ENCODE peak calls at places on chromosomes 5 and 9, in four cellular contexts. M, G, Y and K are unnamed samples.

GRCh38 chr5:60299944-60300343 is 400.0 kb downstream of the DEPDC1B start:
- DNase-seq in M (no peak), G (no peak), Y (no peak), K (no peak)

GRCh38 chr5:114055810-114056476 is 305.9 kb upstream of the KCNN2 start:
- DNase-seq in M (peak), G (no peak), Y (no peak), K (no peak)

GRCh38 chr9:128420651-128421473 is at the start of gene CERCAM:
- DNase-seq in M (peak), G (peak), Y (no peak), K (no peak)

GRCh38 chr9:23707249-23707648 is 118.8 kb downstream of the ELAVL2 start:
- DNase-seq in M (no peak), G (no peak), Y (no peak), K (no peak)

GRCh38 chr5:93249651-93250289 is 331.2 kb downstream of the NR2F1-AS1 start:
- DNase-seq in M (no peak), G (no peak), Y (no peak), K (no peak)

GRCh38 chr9:96619491-96620154 is at the start of gene CDC14B:
- DNase-seq in M (peak), G (peak), Y (peak), K (peak)

GRCh38 chr9:137077010-137077747 is at the start of gene UAP1L1:
- DNase-seq in M (peak), G (peak), Y (no peak), K (no peak)

GRCh38 chr5:78920604-78921003 is 64.5 kb downstream of the ARSB start:
- DNase-seq in M (no peak), G (peak), Y (no peak), K (no peak)

GRCh38 chr9:98276907-98277469 is 21.5 kb upstream of the TBC1D2 start:
- DNase-seq in M (no peak), G (no peak), Y (no peak), K (no peak)

GRCh38 chr5:112933651-112934365 is 11.8 kb upstream of the REEP5 start:
- DNase-seq in M (no peak), G (no peak), Y (no peak), K (no peak)

GRCh38 chr9:20224756-20225155 is 397.5 kb downstream of the MLLT3 start:
- DNase-seq in M (no peak), G (no peak), Y (no peak), K (peak)

GRCh38 chr9:38417003-38417965 is 7.0 kb downstream of the IGFBPL1 start:
- DNase-seq in M (no peak), G (peak), Y (no peak), K (no peak)

GRCh38 chr5:105563842-105564241 is 2001.3 kb upstream of the NUDT12 start:
- DNase-seq in M (no peak), G (no peak), Y (no peak), K (no peak)

GRCh38 chr5:14039576-14039975 is 95.1 kb upstream of the DNAH5 start:
- DNase-seq in M (no peak), G (no peak), Y (no peak), K (no peak)

GRCh38 chr5:153402550-153402949 is 87.9 kb upstream of the GRIA1 start:
- DNase-seq in M (no peak), G (no peak), Y (no peak), K (peak)

GRCh38 chr9:131334568-131335105 is 45.1 kb downstream of the PLPP7 start:
- DNase-seq in M (peak), G (no peak), Y (peak), K (peak)

GRCh38 chr5:139226131-139226530 is 28.0 kb upstream of the SIL1 start:
- DNase-seq in M (no peak), G (no peak), Y (no peak), K (no peak)

GRCh38 chr5:126460459-126460858 is 37.2 kb downstream of the GRAMD2B start:
- DNase-seq in M (no peak), G (no peak), Y (no peak), K (no peak)

GRCh38 chr9:27335088-27335487 is 38.1 kb upstream of the EQTN start:
- DNase-seq in M (no peak), G (peak), Y (no peak), K (no peak)

GRCh38 chr5:122064992-122065391 is 13.1 kb downstream of the LOX start:
- DNase-seq in M (no peak), G (no peak), Y (no peak), K (no peak)

GRCh38 chr5:32230356-32231099 is 56.4 kb upstream of the GOLPH3 start:
- DNase-seq in M (no peak), G (peak), Y (no peak), K (no peak)

GRCh38 chr5:171336486-171337206 is 27.6 kb downstream of the TLX3 start:
- DNase-seq in M (no peak), G (peak), Y (peak), K (peak)

GRCh38 chr9:16817002-16817401 is 53.5 kb downstream of the BNC2 start:
- DNase-seq in M (no peak), G (no peak), Y (no peak), K (no peak)

GRCh38 chr5:127312131-127312530 is 21.5 kb downstream of the MEGF10 start:
- DNase-seq in M (no peak), G (no peak), Y (no peak), K (no peak)

GRCh38 chr9:6852243-6852963 is 94.6 kb downstream of the KDM4C start:
- DNase-seq in M (no peak), G (no peak), Y (no peak), K (peak)

GRCh38 chr9:81574399-81574798 is 114.9 kb downstream of the TLE1 start:
- DNase-seq in M (no peak), G (no peak), Y (no peak), K (no peak)

GRCh38 chr9:1495282-1495681 is 445.1 kb downstream of the DMRT2 start:
- DNase-seq in M (no peak), G (no peak), Y (no peak), K (no peak)

GRCh38 chr9:131657890-131658752 is 81.8 kb downstream of the RAPGEF1 start:
- DNase-seq in M (no peak), G (peak), Y (peak), K (peak)

GRCh38 chr9:70601000-70601929 is 186.8 kb upstream of the KLF9 start:
- DNase-seq in M (peak), G (no peak), Y (peak), K (peak)

GRCh38 chr5:38569180-38569579 is 12.7 kb upstream of the LIFR start:
- DNase-seq in M (no peak), G (no peak), Y (no peak), K (no peak)

GRCh38 chr5:31048282-31048974 is 145.1 kb upstream of the CDH6 start:
- DNase-seq in M (no peak), G (no peak), Y (no peak), K (no peak)

GRCh38 chr9:34628656-34629491 is at the start of gene ARID3C:
- DNase-seq in M (peak), G (peak), Y (no peak), K (no peak)
- H3K4me3 ChIP-seq in M (peak), G (no peak), Y (peak), K (peak)

DNA sequence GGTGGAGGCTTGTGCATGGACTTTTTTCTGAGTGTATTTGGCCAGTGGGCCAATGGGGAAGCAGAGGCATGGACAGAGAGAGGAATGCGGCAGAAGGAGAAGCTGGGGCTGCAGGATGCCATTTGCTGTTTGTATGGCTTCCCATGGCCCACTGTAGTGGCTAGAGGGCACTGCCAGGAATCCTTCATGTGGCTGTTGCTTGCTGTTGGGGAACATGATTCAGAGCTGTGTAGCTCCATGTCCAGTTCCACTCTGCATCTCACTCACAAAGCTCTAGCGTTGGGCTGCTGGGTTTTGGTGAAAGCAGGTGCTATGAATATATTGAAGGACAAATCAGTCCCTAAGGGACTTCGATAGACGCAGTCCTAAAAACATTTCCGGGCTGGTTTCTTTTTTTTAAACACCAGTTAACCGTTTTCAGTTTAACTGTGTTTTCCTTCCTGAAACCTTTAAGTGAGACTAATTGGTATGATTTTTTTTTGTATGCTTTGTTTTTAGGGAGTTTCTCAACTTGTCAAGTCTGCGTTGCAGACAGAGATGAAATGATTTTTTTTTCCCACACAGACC is 51.3 kb downstream of the SLC22A5 start:
- DNase-seq in M (no peak), G (peak), Y (no peak), K (no peak)
- H3K4me3 ChIP-seq in M (peak), G (peak), Y (no peak), K (no peak)

DNA sequence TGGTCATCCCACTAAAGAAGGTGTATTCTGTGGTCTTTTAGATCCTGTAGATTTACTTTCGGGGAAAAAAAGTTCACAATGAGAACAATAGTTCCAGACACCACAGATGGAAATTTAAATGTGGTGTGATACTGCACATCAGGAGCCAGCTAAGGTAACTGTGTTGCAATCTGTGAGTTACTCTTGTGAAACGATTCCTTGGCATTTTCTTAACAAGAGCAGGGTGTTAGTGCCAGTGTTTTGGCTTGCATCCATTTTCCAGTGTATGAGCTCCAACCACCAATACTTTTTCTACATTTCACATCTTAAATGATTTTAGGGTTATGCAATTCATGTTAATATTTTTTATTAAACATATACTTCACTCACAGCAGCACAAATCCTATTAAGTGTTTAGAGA is 674.4 kb downstream of the CETN3 start:
- DNase-seq in M (no peak), G (no peak), Y (no peak), K (no peak)
- H3K4me3 ChIP-seq in M (no peak), G (no peak), Y (no peak), K (no peak)

GRCh38 chr9:33320568-33321261 is 30.4 kb downstream of the NFX1 start:
- DNase-seq in M (no peak), G (no peak), Y (peak), K (peak)
- H3K4me3 ChIP-seq in M (no peak), G (no peak), Y (no peak), K (no peak)

DNA sequence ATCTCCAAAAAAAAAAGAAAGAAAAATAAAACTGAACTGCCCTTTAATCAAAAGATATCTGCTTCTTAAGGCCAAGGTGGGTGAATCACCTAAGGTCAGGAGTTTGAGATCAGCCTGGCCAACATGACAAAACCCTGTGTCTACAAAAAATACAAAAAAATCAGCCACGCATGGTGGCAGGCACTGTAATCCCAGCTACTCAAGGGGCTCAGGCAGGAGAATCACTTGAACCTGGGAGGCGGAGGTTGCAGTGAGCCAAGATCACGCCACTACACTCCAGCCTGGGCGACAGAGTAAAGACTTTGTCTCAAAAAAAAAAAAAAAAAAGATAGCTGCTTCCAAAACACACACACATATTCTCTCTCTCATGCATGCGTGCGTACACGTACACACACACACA is 17.8 kb downstream of the SCAI start:
- DNase-seq in M (no peak), G (no peak), Y (no peak), K (no peak)
- H3K4me3 ChIP-seq in M (no peak), G (no peak), Y (no peak), K (no peak)